ENCODE peak calls at places on chromosomes 2 and 18, in ten cellular contexts. Q, F, Z, T, X, O, L, U, I and B are unnamed samples. For H3K9me3, the result is how much of the 10 kb centered on the place peaks cover.

GRCh38 chr18:26771524-26771923 is 94.0 kb downstream of the AQP4 start:
- DNase-seq in Q (no peak), F (peak), Z (no peak), T (peak), X (no peak), O (no peak), L (no peak), U (peak), I (no peak), B (no peak)

GRCh38 chr2:240434728-240435456 is 571 bp upstream of the GPC1 start:
- DNase-seq in Q (peak), F (peak), Z (peak), T (peak), X (peak), O (peak), L (peak), U (peak), I (peak), B (peak)

GRCh38 chr2:190340369-190340768 is 3.0 kb upstream of the INPP1 start:
- DNase-seq in Q (no peak), F (peak), Z (no peak), T (no peak), X (no peak), O (peak), L (no peak), U (peak), I (no peak), B (no peak)

GRCh38 chr2:188623995-188624643 is 332.4 kb downstream of the GULP1 start:
- DNase-seq in Q (no peak), F (no peak), Z (no peak), T (no peak), X (no peak), O (no peak), L (no peak), U (no peak), I (no peak), B (no peak)

GRCh38 chr2:218993345-218994315 is at the start of gene CRYBA2:
- DNase-seq in Q (no peak), F (peak), Z (peak), T (no peak), X (no peak), O (peak), L (no peak), U (peak), I (peak), B (no peak)

GRCh38 chr2:20988906-20989305 is 55.0 kb downstream of the APOB start:
- DNase-seq in Q (no peak), F (no peak), Z (no peak), T (no peak), X (no peak), O (no peak), L (no peak), U (peak), I (no peak), B (no peak)

GRCh38 chr2:37645363-37645762 is 26.1 kb downstream of the CDC42EP3 start:
- DNase-seq in Q (no peak), F (peak), Z (no peak), T (no peak), X (no peak), O (no peak), L (no peak), U (no peak), I (no peak), B (no peak)

GRCh38 chr2:6852210-6852609 is 13.5 kb downstream of the CMPK2 start:
- DNase-seq in Q (no peak), F (no peak), Z (no peak), T (no peak), X (no peak), O (no peak), L (no peak), U (no peak), I (no peak), B (no peak)

GRCh38 chr18:39166776-39167175 is 1601.2 kb upstream of the CELF4 start:
- DNase-seq in Q (no peak), F (no peak), Z (peak), T (no peak), X (no peak), O (no peak), L (no peak), U (no peak), I (no peak), B (no peak)

GRCh38 chr18:3604626-3605408 is 154.8 kb downstream of the TGIF1 start:
- DNase-seq in Q (no peak), F (peak), Z (peak), T (peak), X (no peak), O (peak), L (no peak), U (no peak), I (no peak), B (no peak)

GRCh38 chr2:230878599-230878965 is 13.8 kb downstream of the ITM2C start:
- DNase-seq in Q (no peak), F (no peak), Z (no peak), T (peak), X (no peak), O (no peak), L (no peak), U (no peak), I (peak), B (no peak)

GRCh38 chr2:20666364-20667150 is at the start of gene GDF7:
- DNase-seq in Q (no peak), F (no peak), Z (no peak), T (peak), X (no peak), O (no peak), L (no peak), U (peak), I (peak), B (no peak)

GRCh38 chr2:74843371-74844298 is 9.7 kb downstream of the HK2 start:
- DNase-seq in Q (no peak), F (peak), Z (peak), T (peak), X (no peak), O (no peak), L (no peak), U (no peak), I (no peak), B (no peak)

GRCh38 chr2:147689510-147689909 is 155.3 kb upstream of the ACVR2A start:
- DNase-seq in Q (no peak), F (peak), Z (no peak), T (peak), X (no peak), O (no peak), L (no peak), U (no peak), I (no peak), B (no peak)

GRCh38 chr2:24160761-24161160 is 14.1 kb upstream of the FAM228A start:
- DNase-seq in Q (no peak), F (no peak), Z (no peak), T (no peak), X (no peak), O (no peak), L (no peak), U (no peak), I (no peak), B (no peak)

GRCh38 chr2:230677182-230677946 is 35.3 kb upstream of the CAB39 start:
- DNase-seq in Q (no peak), F (no peak), Z (peak), T (no peak), X (no peak), O (no peak), L (no peak), U (peak), I (no peak), B (no peak)

GRCh38 chr2:235027558-235028214 is 75.9 kb downstream of the SH3BP4 start:
- DNase-seq in Q (no peak), F (peak), Z (no peak), T (no peak), X (no peak), O (no peak), L (peak), U (no peak), I (peak), B (no peak)

GRCh38 chr2:23803275-23803964 is 123.5 kb downstream of the ATAD2B start:
- DNase-seq in Q (no peak), F (peak), Z (no peak), T (peak), X (no peak), O (no peak), L (no peak), U (no peak), I (no peak), B (no peak)

GRCh38 chr2:234331566-234331965 is 165.3 kb downstream of the ARL4C start:
- DNase-seq in Q (no peak), F (no peak), Z (no peak), T (no peak), X (no peak), O (no peak), L (no peak), U (no peak), I (no peak), B (no peak)

GRCh38 chr2:136384541-136385303 is 266.8 kb upstream of the CXCR4 start:
- DNase-seq in Q (no peak), F (peak), Z (peak), T (peak), X (peak), O (peak), L (peak), U (peak), I (no peak), B (peak)

GRCh38 chr18:76262956-76263955 is 231.8 kb downstream of the ZNF516 start:
- DNase-seq in Q (no peak), F (no peak), Z (no peak), T (no peak), X (no peak), O (no peak), L (no peak), U (no peak), I (no peak), B (no peak)

GRCh38 chr2:148515976-148516375 is 128.6 kb upstream of the EPC2 start:
- DNase-seq in Q (no peak), F (no peak), Z (no peak), T (no peak), X (no peak), O (no peak), L (no peak), U (no peak), I (no peak), B (no peak)

GRCh38 chr2:232479341-232480200 is 8.1 kb downstream of the ECEL1 start:
- DNase-seq in Q (peak), F (no peak), Z (no peak), T (no peak), X (no peak), O (no peak), L (no peak), U (peak), I (peak), B (no peak)

GRCh38 chr18:3029215-3029972 is 16.4 kb upstream of the LPIN2 start:
- DNase-seq in Q (no peak), F (no peak), Z (no peak), T (no peak), X (no peak), O (peak), L (no peak), U (peak), I (no peak), B (no peak)

GRCh38 chr2:191927319-191927867 is 80.5 kb upstream of the CAVIN2 start:
- DNase-seq in Q (no peak), F (peak), Z (no peak), T (peak), X (no peak), O (peak), L (peak), U (peak), I (no peak), B (no peak)

GRCh38 chr2:227870710-227871374 is 589 bp upstream of the DAW1 start:
- DNase-seq in Q (no peak), F (peak), Z (peak), T (no peak), X (no peak), O (no peak), L (peak), U (no peak), I (no peak), B (no peak)

GRCh38 chr2:217653240-217653639 is 349.6 kb downstream of the TNS1 start:
- DNase-seq in Q (no peak), F (peak), Z (peak), T (peak), X (no peak), O (no peak), L (peak), U (no peak), I (peak), B (no peak)

GRCh38 chr18:525066-525797 is 24.7 kb upstream of the COLEC12 start:
- DNase-seq in Q (no peak), F (peak), Z (no peak), T (no peak), X (no peak), O (peak), L (no peak), U (peak), I (no peak), B (no peak)

GRCh38 chr2:199704358-199705238 is 146.4 kb downstream of the FTCDNL1 start:
- DNase-seq in Q (no peak), F (peak), Z (no peak), T (peak), X (no peak), O (peak), L (peak), U (peak), I (no peak), B (no peak)

GRCh38 chr18:32298289-32298688 is 108.5 kb downstream of the MEP1B start:
- DNase-seq in Q (no peak), F (no peak), Z (no peak), T (no peak), X (no peak), O (no peak), L (no peak), U (no peak), I (no peak), B (no peak)

DNA sequence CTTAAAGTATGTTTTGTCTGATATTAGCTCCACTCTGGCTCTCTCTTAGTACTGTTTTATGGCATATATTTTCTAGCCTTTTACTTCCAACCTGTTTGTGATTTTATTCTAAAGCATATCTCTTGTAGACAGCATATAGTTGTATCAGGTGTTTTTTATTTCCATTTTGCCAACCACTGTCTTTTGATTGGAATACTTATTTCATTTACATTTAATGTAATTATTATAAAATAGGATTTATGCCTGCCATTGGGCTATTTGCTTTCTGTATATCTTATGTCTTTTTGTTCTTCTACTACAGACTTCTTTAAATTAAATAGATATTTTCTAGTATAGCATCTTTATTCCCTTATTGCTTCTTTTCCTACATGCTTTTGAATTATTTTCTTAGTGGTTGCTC is 67.3 kb downstream of the LRRC30 start:
- DNase-seq in Q (no peak), F (no peak), Z (no peak), T (no peak), X (no peak), O (no peak), L (no peak), U (no peak), I (no peak), B (no peak)
- H3K9me3 ChIP-seq in Q (under half), F (under half), Z (under half), T (under half), X (under half), O (under half), L (under half), U (under half), I (under half), B (under half)

DNA sequence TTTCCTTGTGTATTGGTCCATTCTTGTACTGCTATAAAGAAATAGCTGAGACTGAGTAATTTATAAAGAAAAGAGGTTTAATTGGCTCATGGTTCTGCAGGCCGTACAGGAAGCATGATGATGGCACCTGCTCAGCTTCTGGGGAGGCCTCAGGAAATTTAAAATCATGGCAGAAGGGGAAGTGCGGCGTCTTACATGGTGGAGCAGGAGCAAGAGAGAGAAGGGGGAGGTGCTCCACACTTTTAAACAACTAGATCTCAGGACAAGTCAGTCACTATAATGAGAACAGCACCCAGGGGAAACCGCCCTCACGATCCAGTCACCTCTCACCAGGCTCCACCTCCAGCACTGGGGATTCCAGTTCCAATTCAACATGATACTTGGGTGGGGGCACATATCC is 54.3 kb downstream of the MSH2 start:
- DNase-seq in Q (no peak), F (no peak), Z (no peak), T (no peak), X (no peak), O (no peak), L (no peak), U (no peak), I (no peak), B (no peak)
- H3K9me3 ChIP-seq in Q (under half), F (under half), Z (under half), T (under half), X (under half), O (under half), L (under half), U (under half), I (under half), B (under half)

GRCh38 chr2:95143838-95144237 is 15.8 kb downstream of the ZNF514 start:
- DNase-seq in Q (no peak), F (no peak), Z (no peak), T (no peak), X (no peak), O (no peak), L (no peak), U (no peak), I (no peak), B (no peak)
- H3K9me3 ChIP-seq in Q (under half), F (under half), Z (under half), T (half or more), X (half or more), O (under half), L (half or more), U (half or more), I (half or more), B (under half)

GRCh38 chr18:7230646-7231349 is at the start of gene LRRC30:
- DNase-seq in Q (no peak), F (no peak), Z (no peak), T (no peak), X (no peak), O (no peak), L (no peak), U (no peak), I (no peak), B (no peak)
- H3K9me3 ChIP-seq in Q (under half), F (under half), Z (under half), T (under half), X (under half), O (under half), L (under half), U (under half), I (under half), B (under half)

GRCh38 chr18:67041334-67041733 is 437.4 kb upstream of the CDH19 start:
- DNase-seq in Q (no peak), F (no peak), Z (no peak), T (no peak), X (no peak), O (no peak), L (no peak), U (no peak), I (no peak), B (no peak)
- H3K9me3 ChIP-seq in Q (under half), F (under half), Z (under half), T (under half), X (under half), O (under half), L (under half), U (under half), I (under half), B (under half)